ENCODE peak calls at places on chromosomes 12 and 14, in ten cellular contexts. One of them, this sample, is unnamed. For H3K36me3, the result is how much of the 10 kb centered on the place peaks cover.

GRCh38 chr12:49664591-49665146 is 41.3 kb downstream of the PRPF40B start:
- DNase-seq in right lobe of liver: no peak
- DNase-seq in stomach: no peak
- DNase-seq in upper lobe of right lung: no peak
- DNase-seq in left ventricle myocardium inferior: no peak
- DNase-seq in cardiac muscle cell: no peak
- DNase-seq in SJCRH30: peak
- DNase-seq in aorta: no peak
- DNase-seq in WERI-Rb-1: no peak
- DNase-seq in CD8-positive, alpha-beta memory T cell: no peak
- DNase-seq in this sample: no peak

GRCh38 chr14:105881021-105881930 is 354.9 kb downstream of the TMEM121 start:
- DNase-seq in CD8-positive, alpha-beta memory T cell: no peak
- DNase-seq in upper lobe of right lung: peak
- DNase-seq in SJCRH30: no peak
- DNase-seq in aorta: peak
- DNase-seq in stomach: peak
- DNase-seq in cardiac muscle cell: no peak
- DNase-seq in left ventricle myocardium inferior: peak
- DNase-seq in right lobe of liver: peak
- DNase-seq in WERI-Rb-1: peak
- DNase-seq in this sample: peak

GRCh38 chr12:2688381-2688881 is 106.3 kb upstream of the FKBP4 start:
- DNase-seq in aorta: no peak
- DNase-seq in CD8-positive, alpha-beta memory T cell: no peak
- DNase-seq in SJCRH30: no peak
- DNase-seq in WERI-Rb-1: no peak
- DNase-seq in stomach: no peak
- DNase-seq in cardiac muscle cell: no peak
- DNase-seq in right lobe of liver: no peak
- DNase-seq in upper lobe of right lung: no peak
- DNase-seq in left ventricle myocardium inferior: no peak
- DNase-seq in this sample: no peak

GRCh38 chr12:105562727-105563072 is 232.2 kb downstream of the C12orf75 start:
- DNase-seq in left ventricle myocardium inferior: no peak
- DNase-seq in aorta: no peak
- DNase-seq in stomach: peak
- DNase-seq in upper lobe of right lung: no peak
- DNase-seq in CD8-positive, alpha-beta memory T cell: no peak
- DNase-seq in right lobe of liver: no peak
- DNase-seq in cardiac muscle cell: no peak
- DNase-seq in SJCRH30: no peak
- DNase-seq in WERI-Rb-1: no peak
- DNase-seq in this sample: no peak

GRCh38 chr14:26863736-26864135 is 265.9 kb upstream of the NOVA1 start:
- DNase-seq in right lobe of liver: no peak
- DNase-seq in SJCRH30: no peak
- DNase-seq in WERI-Rb-1: no peak
- DNase-seq in CD8-positive, alpha-beta memory T cell: no peak
- DNase-seq in left ventricle myocardium inferior: no peak
- DNase-seq in cardiac muscle cell: no peak
- DNase-seq in stomach: no peak
- DNase-seq in aorta: no peak
- DNase-seq in upper lobe of right lung: no peak
- DNase-seq in this sample: no peak

GRCh38 chr14:61269321-61270083 is 11.6 kb downstream of the TMEM30B start:
- DNase-seq in CD8-positive, alpha-beta memory T cell: peak
- DNase-seq in left ventricle myocardium inferior: peak
- DNase-seq in upper lobe of right lung: peak
- DNase-seq in aorta: peak
- DNase-seq in right lobe of liver: peak
- DNase-seq in stomach: peak
- DNase-seq in cardiac muscle cell: peak
- DNase-seq in WERI-Rb-1: peak
- DNase-seq in SJCRH30: peak
- DNase-seq in this sample: peak

GRCh38 chr12:30152705-30153104 is 369.0 kb upstream of the TMTC1 start:
- DNase-seq in WERI-Rb-1: no peak
- DNase-seq in cardiac muscle cell: no peak
- DNase-seq in right lobe of liver: no peak
- DNase-seq in upper lobe of right lung: no peak
- DNase-seq in left ventricle myocardium inferior: no peak
- DNase-seq in aorta: no peak
- DNase-seq in CD8-positive, alpha-beta memory T cell: no peak
- DNase-seq in stomach: no peak
- DNase-seq in SJCRH30: no peak
- DNase-seq in this sample: no peak

GRCh38 chr12:53961025-53961761 is 6.5 kb downstream of the HOXC12 start:
- DNase-seq in right lobe of liver: no peak
- DNase-seq in cardiac muscle cell: no peak
- DNase-seq in left ventricle myocardium inferior: no peak
- DNase-seq in CD8-positive, alpha-beta memory T cell: no peak
- DNase-seq in aorta: no peak
- DNase-seq in stomach: no peak
- DNase-seq in WERI-Rb-1: no peak
- DNase-seq in upper lobe of right lung: no peak
- DNase-seq in SJCRH30: no peak
- DNase-seq in this sample: no peak

GRCh38 chr12:27434673-27435565 is 11.6 kb upstream of the SMCO2 start:
- DNase-seq in CD8-positive, alpha-beta memory T cell: no peak
- DNase-seq in upper lobe of right lung: no peak
- DNase-seq in aorta: no peak
- DNase-seq in right lobe of liver: no peak
- DNase-seq in WERI-Rb-1: no peak
- DNase-seq in SJCRH30: peak
- DNase-seq in cardiac muscle cell: no peak
- DNase-seq in left ventricle myocardium inferior: no peak
- DNase-seq in stomach: no peak
- DNase-seq in this sample: peak

GRCh38 chr12:94172973-94173372 is 24.6 kb downstream of the PLXNC1 start:
- DNase-seq in CD8-positive, alpha-beta memory T cell: no peak
- DNase-seq in stomach: peak
- DNase-seq in cardiac muscle cell: no peak
- DNase-seq in SJCRH30: peak
- DNase-seq in WERI-Rb-1: no peak
- DNase-seq in right lobe of liver: no peak
- DNase-seq in aorta: no peak
- DNase-seq in upper lobe of right lung: no peak
- DNase-seq in left ventricle myocardium inferior: no peak
- DNase-seq in this sample: no peak

GRCh38 chr12:120643574-120643973 is 3.1 kb downstream of the CABP1 start:
- DNase-seq in stomach: no peak
- DNase-seq in aorta: no peak
- DNase-seq in right lobe of liver: no peak
- DNase-seq in SJCRH30: no peak
- DNase-seq in cardiac muscle cell: no peak
- DNase-seq in WERI-Rb-1: no peak
- DNase-seq in CD8-positive, alpha-beta memory T cell: no peak
- DNase-seq in left ventricle myocardium inferior: no peak
- DNase-seq in upper lobe of right lung: no peak
- DNase-seq in this sample: no peak

GRCh38 chr12:120642806-120643205 is 2.4 kb downstream of the CABP1 start:
- DNase-seq in WERI-Rb-1: no peak
- DNase-seq in aorta: no peak
- DNase-seq in CD8-positive, alpha-beta memory T cell: no peak
- DNase-seq in SJCRH30: no peak
- DNase-seq in upper lobe of right lung: no peak
- DNase-seq in cardiac muscle cell: no peak
- DNase-seq in right lobe of liver: no peak
- DNase-seq in stomach: no peak
- DNase-seq in left ventricle myocardium inferior: no peak
- DNase-seq in this sample: no peak

GRCh38 chr12:120639771-120640721 is at the start of gene CABP1:
- DNase-seq in aorta: no peak
- DNase-seq in WERI-Rb-1: peak
- DNase-seq in SJCRH30: peak
- DNase-seq in stomach: peak
- DNase-seq in left ventricle myocardium inferior: no peak
- DNase-seq in upper lobe of right lung: no peak
- DNase-seq in cardiac muscle cell: peak
- DNase-seq in CD8-positive, alpha-beta memory T cell: peak
- DNase-seq in right lobe of liver: no peak
- DNase-seq in this sample: peak

GRCh38 chr12:120640840-120641833 is 711 bp downstream of the CABP1 start:
- DNase-seq in cardiac muscle cell: peak
- DNase-seq in aorta: peak
- DNase-seq in stomach: peak
- DNase-seq in upper lobe of right lung: peak
- DNase-seq in CD8-positive, alpha-beta memory T cell: peak
- DNase-seq in SJCRH30: peak
- DNase-seq in right lobe of liver: peak
- DNase-seq in left ventricle myocardium inferior: peak
- DNase-seq in WERI-Rb-1: no peak
- DNase-seq in this sample: peak

GRCh38 chr12:120642086-120642485 is 1.7 kb downstream of the CABP1 start:
- DNase-seq in cardiac muscle cell: no peak
- DNase-seq in upper lobe of right lung: no peak
- DNase-seq in CD8-positive, alpha-beta memory T cell: no peak
- DNase-seq in SJCRH30: no peak
- DNase-seq in WERI-Rb-1: no peak
- DNase-seq in stomach: no peak
- DNase-seq in aorta: no peak
- DNase-seq in left ventricle myocardium inferior: no peak
- DNase-seq in right lobe of liver: no peak
- DNase-seq in this sample: no peak
- H3K4me3 ChIP-seq in cardiac muscle cell: no peak
- H3K4me3 ChIP-seq in upper lobe of right lung: no peak
- H3K4me3 ChIP-seq in CD8-positive, alpha-beta memory T cell: no peak
- H3K4me3 ChIP-seq in SJCRH30: no peak
- H3K4me3 ChIP-seq in WERI-Rb-1: no peak
- H3K4me3 ChIP-seq in stomach: no peak
- H3K4me3 ChIP-seq in aorta: no peak
- H3K4me3 ChIP-seq in left ventricle myocardium inferior: no peak
- H3K4me3 ChIP-seq in right lobe of liver: no peak
- H3K4me3 ChIP-seq in this sample: no peak

GRCh38 chr12:119673634-119674033 is 5.7 kb downstream of the PRKAB1 start:
- DNase-seq in CD8-positive, alpha-beta memory T cell: no peak
- DNase-seq in aorta: no peak
- DNase-seq in upper lobe of right lung: no peak
- DNase-seq in WERI-Rb-1: no peak
- DNase-seq in right lobe of liver: no peak
- DNase-seq in left ventricle myocardium inferior: peak
- DNase-seq in SJCRH30: no peak
- DNase-seq in stomach: no peak
- DNase-seq in cardiac muscle cell: no peak
- DNase-seq in this sample: no peak

GRCh38 chr12:119676573-119676972 is 8.6 kb downstream of the PRKAB1 start:
- DNase-seq in right lobe of liver: no peak
- DNase-seq in aorta: no peak
- DNase-seq in stomach: no peak
- DNase-seq in left ventricle myocardium inferior: no peak
- DNase-seq in upper lobe of right lung: no peak
- DNase-seq in SJCRH30: no peak
- DNase-seq in CD8-positive, alpha-beta memory T cell: no peak
- DNase-seq in cardiac muscle cell: no peak
- DNase-seq in WERI-Rb-1: peak
- DNase-seq in this sample: no peak

GRCh38 chr12:119678459-119678858 is 10.5 kb downstream of the PRKAB1 start:
- DNase-seq in WERI-Rb-1: no peak
- DNase-seq in stomach: no peak
- DNase-seq in aorta: no peak
- DNase-seq in CD8-positive, alpha-beta memory T cell: no peak
- DNase-seq in right lobe of liver: no peak
- DNase-seq in left ventricle myocardium inferior: no peak
- DNase-seq in SJCRH30: no peak
- DNase-seq in cardiac muscle cell: no peak
- DNase-seq in upper lobe of right lung: no peak
- DNase-seq in this sample: no peak

GRCh38 chr12:119674560-119674959 is 6.6 kb downstream of the PRKAB1 start:
- DNase-seq in cardiac muscle cell: no peak
- DNase-seq in stomach: no peak
- DNase-seq in aorta: no peak
- DNase-seq in right lobe of liver: no peak
- DNase-seq in CD8-positive, alpha-beta memory T cell: no peak
- DNase-seq in SJCRH30: no peak
- DNase-seq in WERI-Rb-1: no peak
- DNase-seq in upper lobe of right lung: no peak
- DNase-seq in left ventricle myocardium inferior: no peak
- DNase-seq in this sample: no peak

DNA sequence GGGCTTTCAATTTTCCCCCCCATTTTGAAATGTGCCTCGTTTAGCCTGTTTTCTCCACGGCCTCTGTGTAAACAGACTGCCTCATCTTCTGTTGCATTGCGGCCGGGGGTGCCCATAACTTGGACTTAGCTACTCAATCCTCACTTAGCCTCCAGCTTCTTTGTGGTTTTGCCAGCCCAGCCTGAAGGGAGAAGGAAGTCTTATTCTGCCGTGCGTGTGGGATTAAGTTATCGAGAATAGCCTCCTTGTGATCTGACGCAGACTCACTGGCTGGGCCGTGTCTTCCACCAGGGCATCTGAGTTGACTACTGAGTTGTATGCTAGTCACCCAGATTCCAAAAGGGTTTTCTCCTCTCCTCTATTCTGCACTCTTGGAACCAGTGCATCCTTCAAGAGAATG is 8.1 kb downstream of the PRKAB1 start:
- DNase-seq in aorta: no peak
- DNase-seq in SJCRH30: no peak
- DNase-seq in cardiac muscle cell: no peak
- DNase-seq in CD8-positive, alpha-beta memory T cell: no peak
- DNase-seq in left ventricle myocardium inferior: no peak
- DNase-seq in WERI-Rb-1: peak
- DNase-seq in upper lobe of right lung: no peak
- DNase-seq in right lobe of liver: no peak
- DNase-seq in stomach: no peak
- DNase-seq in this sample: no peak
- H3K36me3 ChIP-seq in aorta: under half
- H3K36me3 ChIP-seq in SJCRH30: half or more
- H3K36me3 ChIP-seq in cardiac muscle cell: half or more
- H3K36me3 ChIP-seq in CD8-positive, alpha-beta memory T cell: half or more
- H3K36me3 ChIP-seq in left ventricle myocardium inferior: half or more
- H3K36me3 ChIP-seq in WERI-Rb-1: half or more
- H3K36me3 ChIP-seq in upper lobe of right lung: half or more
- H3K36me3 ChIP-seq in right lobe of liver: half or more
- H3K36me3 ChIP-seq in stomach: half or more
- H3K36me3 ChIP-seq in this sample: half or more

GRCh38 chr12:24948816-24949722 is at the start of gene BCAT1:
- DNase-seq in left ventricle myocardium inferior: peak
- DNase-seq in CD8-positive, alpha-beta memory T cell: peak
- DNase-seq in SJCRH30: peak
- DNase-seq in stomach: peak
- DNase-seq in right lobe of liver: peak
- DNase-seq in aorta: peak
- DNase-seq in upper lobe of right lung: peak
- DNase-seq in cardiac muscle cell: peak
- DNase-seq in WERI-Rb-1: peak
- DNase-seq in this sample: no peak
- H3K4me3 ChIP-seq in left ventricle myocardium inferior: peak
- H3K4me3 ChIP-seq in CD8-positive, alpha-beta memory T cell: peak
- H3K4me3 ChIP-seq in SJCRH30: peak
- H3K4me3 ChIP-seq in stomach: peak
- H3K4me3 ChIP-seq in right lobe of liver: peak
- H3K4me3 ChIP-seq in aorta: peak
- H3K4me3 ChIP-seq in upper lobe of right lung: peak
- H3K4me3 ChIP-seq in cardiac muscle cell: peak
- H3K4me3 ChIP-seq in WERI-Rb-1: peak
- H3K4me3 ChIP-seq in this sample: peak

DNA sequence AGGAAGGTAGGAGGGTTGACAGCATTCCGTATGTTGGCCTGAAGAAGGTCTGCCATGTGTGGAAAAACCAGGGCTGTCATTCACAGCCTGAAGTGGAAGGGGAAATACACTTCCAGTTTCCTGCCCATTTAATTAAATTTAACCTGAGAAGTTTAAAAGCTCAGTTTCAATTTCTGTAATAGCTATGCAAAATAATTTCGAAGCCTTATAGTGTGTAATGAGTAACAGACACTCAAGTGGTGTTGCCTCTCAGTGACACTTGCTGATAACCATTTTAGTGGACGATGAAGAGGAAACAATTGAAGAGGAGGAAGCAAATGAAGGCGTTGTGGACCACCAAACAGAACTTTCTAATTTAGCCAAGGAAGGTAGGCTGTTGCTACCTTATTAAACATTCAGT is 44.8 kb downstream of the EP400 start:
- DNase-seq in aorta: no peak
- DNase-seq in cardiac muscle cell: no peak
- DNase-seq in SJCRH30: no peak
- DNase-seq in WERI-Rb-1: no peak
- DNase-seq in upper lobe of right lung: no peak
- DNase-seq in stomach: no peak
- DNase-seq in right lobe of liver: no peak
- DNase-seq in left ventricle myocardium inferior: no peak
- DNase-seq in CD8-positive, alpha-beta memory T cell: no peak
- DNase-seq in this sample: no peak
- H3K36me3 ChIP-seq in aorta: under half
- H3K36me3 ChIP-seq in cardiac muscle cell: under half
- H3K36me3 ChIP-seq in SJCRH30: under half
- H3K36me3 ChIP-seq in WERI-Rb-1: half or more
- H3K36me3 ChIP-seq in upper lobe of right lung: half or more
- H3K36me3 ChIP-seq in stomach: under half
- H3K36me3 ChIP-seq in right lobe of liver: half or more
- H3K36me3 ChIP-seq in left ventricle myocardium inferior: half or more
- H3K36me3 ChIP-seq in CD8-positive, alpha-beta memory T cell: under half
- H3K36me3 ChIP-seq in this sample: half or more

This sample was measured in CD4-positive, alpha-beta memory T cell.